ENCODE peak calls at places on chromosomes 5 and 9, in eight cellular contexts. One of them, this sample, is unnamed.

GRCh38 chr5:172506921-172507320 is 52.6 kb upstream of the SH3PXD2B start:
- DNase-seq in CD4-positive, alpha-beta memory T cell: no peak
- DNase-seq in uterus: peak; percentile 11
- DNase-seq in transverse colon: no peak
- DNase-seq in stomach: no peak
- DNase-seq in CD8-positive, alpha-beta T cell: no peak
- DNase-seq in left ventricle myocardium inferior: no peak
- DNase-seq in right atrium auricular region: peak; percentile 11
- DNase-seq in this sample: peak; percentile 2

GRCh38 chr9:27870404-27870803 is 297.1 kb upstream of the C9orf72 start:
- DNase-seq in left ventricle myocardium inferior: no peak
- DNase-seq in stomach: no peak
- DNase-seq in CD8-positive, alpha-beta T cell: no peak
- DNase-seq in transverse colon: no peak
- DNase-seq in CD4-positive, alpha-beta memory T cell: no peak
- DNase-seq in right atrium auricular region: no peak
- DNase-seq in uterus: no peak
- DNase-seq in this sample: no peak

GRCh38 chr5:75057551-75057950 is 5.2 kb upstream of the GCNT4 start:
- DNase-seq in transverse colon: no peak
- DNase-seq in stomach: no peak
- DNase-seq in CD8-positive, alpha-beta T cell: no peak
- DNase-seq in right atrium auricular region: no peak
- DNase-seq in CD4-positive, alpha-beta memory T cell: peak; percentile 57
- DNase-seq in left ventricle myocardium inferior: no peak
- DNase-seq in uterus: no peak
- DNase-seq in this sample: no peak

GRCh38 chr9:89868100-89868499 is 263.3 kb downstream of the GADD45G start:
- DNase-seq in stomach: no peak
- DNase-seq in CD4-positive, alpha-beta memory T cell: no peak
- DNase-seq in CD8-positive, alpha-beta T cell: no peak
- DNase-seq in transverse colon: no peak
- DNase-seq in uterus: no peak
- DNase-seq in left ventricle myocardium inferior: no peak
- DNase-seq in right atrium auricular region: no peak
- DNase-seq in this sample: no peak

GRCh38 chr5:1005904-1006655 is 2.5 kb upstream of the NKD2 start:
- DNase-seq in uterus: peak; percentile 8
- DNase-seq in left ventricle myocardium inferior: peak; percentile 12
- DNase-seq in right atrium auricular region: peak; percentile 57
- DNase-seq in CD8-positive, alpha-beta T cell: no peak
- DNase-seq in CD4-positive, alpha-beta memory T cell: no peak
- DNase-seq in stomach: no peak
- DNase-seq in transverse colon: peak; percentile 5
- DNase-seq in this sample: peak; percentile 47

GRCh38 chr9:16100596-16101091 is 547.8 kb downstream of the CCDC171 start:
- DNase-seq in right atrium auricular region: peak; percentile 66
- DNase-seq in CD8-positive, alpha-beta T cell: no peak
- DNase-seq in stomach: no peak
- DNase-seq in left ventricle myocardium inferior: peak; percentile 72
- DNase-seq in CD4-positive, alpha-beta memory T cell: no peak
- DNase-seq in transverse colon: peak; percentile 11
- DNase-seq in uterus: peak; percentile 76
- DNase-seq in this sample: no peak

GRCh38 chr9:94900222-94901018 is 173.9 kb downstream of the AOPEP start:
- DNase-seq in CD8-positive, alpha-beta T cell: no peak
- DNase-seq in CD4-positive, alpha-beta memory T cell: no peak
- DNase-seq in stomach: no peak
- DNase-seq in uterus: peak; percentile 81
- DNase-seq in right atrium auricular region: no peak
- DNase-seq in left ventricle myocardium inferior: no peak
- DNase-seq in transverse colon: no peak
- DNase-seq in this sample: no peak

GRCh38 chr9:101514056-101514455 is 19.6 kb upstream of the RNF20 start:
- DNase-seq in CD8-positive, alpha-beta T cell: no peak
- DNase-seq in left ventricle myocardium inferior: no peak
- DNase-seq in right atrium auricular region: no peak
- DNase-seq in stomach: no peak
- DNase-seq in uterus: no peak
- DNase-seq in CD4-positive, alpha-beta memory T cell: no peak
- DNase-seq in transverse colon: no peak
- DNase-seq in this sample: no peak

GRCh38 chr9:237858-238345 is 23.2 kb downstream of the DOCK8 start:
- DNase-seq in stomach: no peak
- DNase-seq in right atrium auricular region: no peak
- DNase-seq in left ventricle myocardium inferior: no peak
- DNase-seq in transverse colon: no peak
- DNase-seq in uterus: no peak
- DNase-seq in CD4-positive, alpha-beta memory T cell: no peak
- DNase-seq in CD8-positive, alpha-beta T cell: no peak
- DNase-seq in this sample: no peak

GRCh38 chr5:9924614-9925013 is 294.5 kb upstream of the TAS2R1 start:
- DNase-seq in CD8-positive, alpha-beta T cell: no peak
- DNase-seq in uterus: no peak
- DNase-seq in right atrium auricular region: no peak
- DNase-seq in transverse colon: no peak
- DNase-seq in stomach: no peak
- DNase-seq in left ventricle myocardium inferior: no peak
- DNase-seq in CD4-positive, alpha-beta memory T cell: no peak
- DNase-seq in this sample: no peak

GRCh38 chr5:33339413-33339812 is 101.4 kb upstream of the TARS1 start:
- DNase-seq in right atrium auricular region: no peak
- DNase-seq in transverse colon: no peak
- DNase-seq in stomach: no peak
- DNase-seq in CD4-positive, alpha-beta memory T cell: no peak
- DNase-seq in uterus: no peak
- DNase-seq in CD8-positive, alpha-beta T cell: no peak
- DNase-seq in left ventricle myocardium inferior: no peak
- DNase-seq in this sample: no peak

GRCh38 chr9:126294331-126295081 is 32.1 kb upstream of the MVB12B start:
- DNase-seq in CD8-positive, alpha-beta T cell: no peak
- DNase-seq in stomach: no peak
- DNase-seq in transverse colon: no peak
- DNase-seq in left ventricle myocardium inferior: no peak
- DNase-seq in CD4-positive, alpha-beta memory T cell: no peak
- DNase-seq in uterus: no peak
- DNase-seq in right atrium auricular region: no peak
- DNase-seq in this sample: no peak

GRCh38 chr5:43037929-43038510 is 2.1 kb downstream of the ANXA2R start:
- DNase-seq in CD4-positive, alpha-beta memory T cell: peak; percentile 73
- DNase-seq in stomach: no peak
- DNase-seq in left ventricle myocardium inferior: no peak
- DNase-seq in CD8-positive, alpha-beta T cell: no peak
- DNase-seq in uterus: no peak
- DNase-seq in transverse colon: peak; percentile 20
- DNase-seq in right atrium auricular region: no peak
- DNase-seq in this sample: no peak

GRCh38 chr9:37197158-37198033 is 77.0 kb downstream of the ZCCHC7 start:
- DNase-seq in left ventricle myocardium inferior: no peak
- DNase-seq in transverse colon: no peak
- DNase-seq in right atrium auricular region: no peak
- DNase-seq in CD4-positive, alpha-beta memory T cell: no peak
- DNase-seq in stomach: no peak
- DNase-seq in uterus: no peak
- DNase-seq in CD8-positive, alpha-beta T cell: no peak
- DNase-seq in this sample: no peak

GRCh38 chr5:112186401-112186990 is 232.6 kb downstream of the EPB41L4A start:
- DNase-seq in stomach: no peak
- DNase-seq in CD4-positive, alpha-beta memory T cell: no peak
- DNase-seq in right atrium auricular region: no peak
- DNase-seq in uterus: no peak
- DNase-seq in left ventricle myocardium inferior: no peak
- DNase-seq in CD8-positive, alpha-beta T cell: no peak
- DNase-seq in transverse colon: no peak
- DNase-seq in this sample: no peak

GRCh38 chr9:115261656-115262081 is 143.7 kb upstream of the TNC start:
- DNase-seq in stomach: no peak
- DNase-seq in uterus: no peak
- DNase-seq in transverse colon: no peak
- DNase-seq in CD4-positive, alpha-beta memory T cell: no peak
- DNase-seq in right atrium auricular region: no peak
- DNase-seq in left ventricle myocardium inferior: no peak
- DNase-seq in CD8-positive, alpha-beta T cell: no peak
- DNase-seq in this sample: no peak

GRCh38 chr5:33997331-33997983 is 10.4 kb downstream of the AMACR start:
- DNase-seq in CD8-positive, alpha-beta T cell: peak; percentile 3
- DNase-seq in right atrium auricular region: peak; percentile 80
- DNase-seq in CD4-positive, alpha-beta memory T cell: peak; percentile 28
- DNase-seq in transverse colon: peak; percentile 49
- DNase-seq in uterus: peak; percentile 66
- DNase-seq in left ventricle myocardium inferior: no peak
- DNase-seq in stomach: peak; percentile 69
- DNase-seq in this sample: peak; percentile 54

GRCh38 chr5:40405985-40406384 is 273.7 kb upstream of the PTGER4 start:
- DNase-seq in left ventricle myocardium inferior: no peak
- DNase-seq in stomach: no peak
- DNase-seq in transverse colon: no peak
- DNase-seq in right atrium auricular region: no peak
- DNase-seq in CD8-positive, alpha-beta T cell: no peak
- DNase-seq in CD4-positive, alpha-beta memory T cell: peak; percentile 66
- DNase-seq in uterus: no peak
- DNase-seq in this sample: no peak

GRCh38 chr5:40404613-40405012 is 275.1 kb upstream of the PTGER4 start:
- DNase-seq in CD8-positive, alpha-beta T cell: no peak
- DNase-seq in CD4-positive, alpha-beta memory T cell: peak; percentile 61
- DNase-seq in left ventricle myocardium inferior: no peak
- DNase-seq in uterus: no peak
- DNase-seq in stomach: no peak
- DNase-seq in right atrium auricular region: no peak
- DNase-seq in transverse colon: no peak
- DNase-seq in this sample: no peak

GRCh38 chr5:40405230-40405629 is 274.5 kb upstream of the PTGER4 start:
- DNase-seq in stomach: no peak
- DNase-seq in right atrium auricular region: no peak
- DNase-seq in CD4-positive, alpha-beta memory T cell: no peak
- DNase-seq in left ventricle myocardium inferior: no peak
- DNase-seq in uterus: no peak
- DNase-seq in transverse colon: no peak
- DNase-seq in CD8-positive, alpha-beta T cell: no peak
- DNase-seq in this sample: no peak

GRCh38 chr5:40409600-40409999 is 270.1 kb upstream of the PTGER4 start:
- DNase-seq in CD4-positive, alpha-beta memory T cell: peak; percentile 72
- DNase-seq in right atrium auricular region: no peak
- DNase-seq in left ventricle myocardium inferior: no peak
- DNase-seq in CD8-positive, alpha-beta T cell: no peak
- DNase-seq in uterus: no peak
- DNase-seq in transverse colon: no peak
- DNase-seq in stomach: no peak
- DNase-seq in this sample: no peak

GRCh38 chr5:40406426-40407211 is 273.1 kb upstream of the PTGER4 start:
- DNase-seq in left ventricle myocardium inferior: no peak
- DNase-seq in CD4-positive, alpha-beta memory T cell: peak; percentile 61
- DNase-seq in transverse colon: no peak
- DNase-seq in stomach: no peak
- DNase-seq in right atrium auricular region: no peak
- DNase-seq in CD8-positive, alpha-beta T cell: no peak
- DNase-seq in uterus: no peak
- DNase-seq in this sample: no peak
- H3K4me1 ChIP-seq in left ventricle myocardium inferior: peaks cover 46% of the 10 kb centered on the region
- H3K4me1 ChIP-seq in CD4-positive, alpha-beta memory T cell: peaks cover 84% of the 10 kb centered on the region
- H3K4me1 ChIP-seq in transverse colon: peaks cover 9% of the 10 kb centered on the region
- H3K4me1 ChIP-seq in stomach: no peaks in the 10 kb centered on the region
- H3K4me1 ChIP-seq in right atrium auricular region: no peaks in the 10 kb centered on the region
- H3K4me1 ChIP-seq in CD8-positive, alpha-beta T cell: peaks cover 68% of the 10 kb centered on the region
- H3K4me1 ChIP-seq in uterus: no peaks in the 10 kb centered on the region
- H3K4me1 ChIP-seq in this sample: no peaks in the 10 kb centered on the region

GRCh38 chr5:54205453-54205852 is 104.9 kb downstream of the ARL15 start:
- DNase-seq in CD8-positive, alpha-beta T cell: no peak
- DNase-seq in right atrium auricular region: no peak
- DNase-seq in uterus: no peak
- DNase-seq in CD4-positive, alpha-beta memory T cell: no peak
- DNase-seq in left ventricle myocardium inferior: no peak
- DNase-seq in transverse colon: no peak
- DNase-seq in stomach: no peak
- DNase-seq in this sample: no peak
- H3K27me3 ChIP-seq in CD8-positive, alpha-beta T cell: no peaks in the 10 kb centered on the region
- H3K27me3 ChIP-seq in right atrium auricular region: no peaks in the 10 kb centered on the region
- H3K27me3 ChIP-seq in uterus: no peaks in the 10 kb centered on the region
- H3K27me3 ChIP-seq in CD4-positive, alpha-beta memory T cell: no peaks in the 10 kb centered on the region
- H3K27me3 ChIP-seq in left ventricle myocardium inferior: no peaks in the 10 kb centered on the region
- H3K27me3 ChIP-seq in transverse colon: no peaks in the 10 kb centered on the region
- H3K27me3 ChIP-seq in stomach: no peaks in the 10 kb centered on the region
- H3K27me3 ChIP-seq in this sample: no peaks in the 10 kb centered on the region

DNA sequence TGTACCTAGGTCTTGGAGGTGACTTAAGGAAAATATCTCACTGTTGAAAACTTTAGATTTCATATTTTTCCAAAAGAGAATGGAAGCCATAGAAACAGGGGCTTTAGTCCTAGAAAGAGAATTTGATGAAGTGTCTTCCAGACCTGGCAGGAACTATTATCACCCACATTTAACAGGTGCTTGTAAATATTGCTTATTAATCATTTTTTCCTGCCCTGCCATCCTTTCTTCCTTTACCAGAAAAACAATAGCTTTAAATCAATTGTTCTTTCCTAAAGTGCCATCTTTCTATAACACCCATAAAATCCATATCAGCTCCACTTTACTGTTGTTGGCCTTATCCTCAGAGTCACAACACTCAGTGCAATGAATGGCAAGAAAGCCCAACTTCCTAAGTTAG is 350.9 kb downstream of the YTHDC2 start:
- DNase-seq in CD8-positive, alpha-beta T cell: no peak
- DNase-seq in right atrium auricular region: no peak
- DNase-seq in stomach: no peak
- DNase-seq in left ventricle myocardium inferior: no peak
- DNase-seq in uterus: no peak
- DNase-seq in CD4-positive, alpha-beta memory T cell: no peak
- DNase-seq in transverse colon: no peak
- DNase-seq in this sample: no peak
- H3K27ac ChIP-seq in CD8-positive, alpha-beta T cell: no peak overlapping the region
- H3K27ac ChIP-seq in right atrium auricular region: no peak overlapping the region
- H3K27ac ChIP-seq in stomach: no peak overlapping the region
- H3K27ac ChIP-seq in left ventricle myocardium inferior: no peak overlapping the region
- H3K27ac ChIP-seq in uterus: no peak overlapping the region
- H3K27ac ChIP-seq in CD4-positive, alpha-beta memory T cell: no peak overlapping the region
- H3K27ac ChIP-seq in transverse colon: no peak overlapping the region
- H3K27ac ChIP-seq in this sample: no peak overlapping the region

GRCh38 chr5:156351423-156351822 is 24.5 kb downstream of the SGCD start:
- DNase-seq in transverse colon: no peak
- DNase-seq in uterus: no peak
- DNase-seq in stomach: no peak
- DNase-seq in CD4-positive, alpha-beta memory T cell: no peak
- DNase-seq in CD8-positive, alpha-beta T cell: no peak
- DNase-seq in right atrium auricular region: no peak
- DNase-seq in left ventricle myocardium inferior: no peak
- DNase-seq in this sample: no peak

GRCh38 chr5:156359452-156359851 is 32.5 kb downstream of the SGCD start:
- DNase-seq in left ventricle myocardium inferior: no peak
- DNase-seq in transverse colon: no peak
- DNase-seq in CD4-positive, alpha-beta memory T cell: no peak
- DNase-seq in stomach: no peak
- DNase-seq in CD8-positive, alpha-beta T cell: no peak
- DNase-seq in right atrium auricular region: no peak
- DNase-seq in uterus: no peak
- DNase-seq in this sample: no peak

GRCh38 chr5:156361451-156362109 is 34.6 kb downstream of the SGCD start:
- DNase-seq in CD8-positive, alpha-beta T cell: no peak
- DNase-seq in CD4-positive, alpha-beta memory T cell: no peak
- DNase-seq in uterus: no peak
- DNase-seq in right atrium auricular region: no peak
- DNase-seq in transverse colon: no peak
- DNase-seq in left ventricle myocardium inferior: no peak
- DNase-seq in stomach: no peak
- DNase-seq in this sample: no peak

GRCh38 chr5:156354571-156354970 is 27.6 kb downstream of the SGCD start:
- DNase-seq in CD4-positive, alpha-beta memory T cell: no peak
- DNase-seq in uterus: no peak
- DNase-seq in CD8-positive, alpha-beta T cell: no peak
- DNase-seq in left ventricle myocardium inferior: no peak
- DNase-seq in stomach: no peak
- DNase-seq in right atrium auricular region: no peak
- DNase-seq in transverse colon: no peak
- DNase-seq in this sample: no peak

GRCh38 chr5:156356238-156356637 is 29.3 kb downstream of the SGCD start:
- DNase-seq in left ventricle myocardium inferior: no peak
- DNase-seq in transverse colon: no peak
- DNase-seq in CD8-positive, alpha-beta T cell: no peak
- DNase-seq in CD4-positive, alpha-beta memory T cell: no peak
- DNase-seq in stomach: no peak
- DNase-seq in right atrium auricular region: no peak
- DNase-seq in uterus: no peak
- DNase-seq in this sample: no peak
- H3K4me1 ChIP-seq in left ventricle myocardium inferior: peaks cover 23% of the 10 kb centered on the region
- H3K4me1 ChIP-seq in transverse colon: no peaks in the 10 kb centered on the region
- H3K4me1 ChIP-seq in CD8-positive, alpha-beta T cell: no peaks in the 10 kb centered on the region
- H3K4me1 ChIP-seq in CD4-positive, alpha-beta memory T cell: no peaks in the 10 kb centered on the region
- H3K4me1 ChIP-seq in stomach: no peaks in the 10 kb centered on the region
- H3K4me1 ChIP-seq in right atrium auricular region: no peaks in the 10 kb centered on the region
- H3K4me1 ChIP-seq in uterus: no peaks in the 10 kb centered on the region
- H3K4me1 ChIP-seq in this sample: no peaks in the 10 kb centered on the region